ENCODE peak calls at places on chromosomes 7 and 10, in four cellular contexts. G, I, V and C are unnamed samples.

GRCh38 chr10:26438534-26439269 is 561 bp downstream of the APBB1IP start:
- DNase-seq in G (no peak), I (peak), V (no peak), C (no peak)

GRCh38 chr10:121974535-121975294 is at the start of gene NSMCE4A:
- DNase-seq in G (peak), I (peak), V (peak), C (peak)

GRCh38 chr7:115014794-115015193 is 92.9 kb downstream of the MDFIC start:
- DNase-seq in G (no peak), I (no peak), V (no peak), C (no peak)

GRCh38 chr10:30788307-30788706 is 158.8 kb upstream of the LYZL2 start:
- DNase-seq in G (no peak), I (no peak), V (no peak), C (peak)

GRCh38 chr7:115368998-115369397 is 447.1 kb downstream of the MDFIC start:
- DNase-seq in G (no peak), I (no peak), V (no peak), C (no peak)

GRCh38 chr10:50846753-50847152 is 38.7 kb downstream of the A1CF start:
- DNase-seq in G (peak), I (no peak), V (no peak), C (no peak)

GRCh38 chr7:117262546-117262945 is 60.3 kb downstream of the WNT2 start:
- DNase-seq in G (no peak), I (no peak), V (no peak), C (no peak)

GRCh38 chr10:27242951-27243551 is 2.5 kb upstream of the ACBD5 start:
- DNase-seq in G (peak), I (peak), V (peak), C (peak)

GRCh38 chr10:113060221-113061053 is 110.4 kb downstream of the TCF7L2 start:
- DNase-seq in G (no peak), I (no peak), V (peak), C (peak)

GRCh38 chr7:1438821-1439220 is 20.4 kb downstream of the MICALL2 start:
- DNase-seq in G (no peak), I (no peak), V (no peak), C (no peak)

GRCh38 chr10:86635402-86635801 is 18.9 kb upstream of the OPN4 start:
- DNase-seq in G (no peak), I (no peak), V (no peak), C (peak)

GRCh38 chr10:80313523-80313922 is 24.1 kb upstream of the MAT1A start:
- DNase-seq in G (no peak), I (no peak), V (no peak), C (no peak)

GRCh38 chr7:80740778-80741545 is 102.5 kb downstream of the CD36 start:
- DNase-seq in G (no peak), I (no peak), V (no peak), C (peak)

DNA sequence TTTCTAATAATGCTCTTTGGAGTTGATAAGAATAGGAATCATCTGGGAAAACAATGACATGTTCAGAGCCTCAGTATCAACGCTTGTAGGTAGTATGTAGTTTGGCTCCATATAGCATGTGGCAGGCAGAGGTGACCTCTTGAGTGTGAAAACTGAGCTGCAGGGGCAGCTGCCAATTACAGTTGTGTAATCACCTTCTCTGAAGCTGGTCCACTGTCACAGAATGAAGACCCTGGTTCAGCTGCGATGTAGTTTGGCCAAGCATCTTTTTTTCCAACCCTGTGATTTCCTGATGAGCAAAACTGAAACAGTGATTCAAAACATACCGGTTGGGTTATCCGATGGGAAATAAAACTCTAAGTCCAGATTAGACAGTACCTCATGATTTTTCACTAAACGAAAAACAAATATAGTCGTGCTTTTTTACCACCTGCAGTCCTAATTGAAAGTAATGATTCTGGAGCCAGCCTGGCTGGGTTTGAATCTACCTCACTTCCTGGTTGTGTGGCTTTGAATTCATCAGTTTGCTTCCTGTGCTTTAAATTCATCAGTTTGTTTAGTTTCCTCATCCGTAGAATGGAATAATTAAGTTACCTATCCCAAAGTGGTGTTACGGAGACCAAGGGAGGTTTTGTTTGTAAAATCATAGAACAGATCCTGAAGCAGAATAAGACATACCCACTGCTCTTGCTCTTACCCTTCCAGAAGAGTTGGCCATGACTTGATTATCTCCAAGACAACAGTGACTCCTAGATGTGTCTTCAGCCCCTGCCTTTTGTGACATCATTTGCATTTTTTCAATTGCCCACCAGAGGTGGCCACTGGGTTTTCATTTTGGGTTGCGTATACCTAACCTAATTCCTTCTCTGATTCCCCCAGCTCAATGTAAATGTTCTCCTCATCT is 87.4 kb downstream of the CELF2 start:
- DNase-seq in G (no peak), I (no peak), V (no peak), C (no peak)
- TF ChIP-seq CTCF in G (no peak), I (no peak), V (no peak), C (no peak)

GRCh38 chr10:55476129-55476528 is 675.1 kb upstream of the PCDH15 start:
- DNase-seq in G (no peak), I (no peak), V (no peak), C (no peak)
- TF ChIP-seq CTCF in G (no peak), I (no peak), V (no peak), C (no peak)

GRCh38 chr7:149752646-149753045 is 20.7 kb downstream of the ZNF467 start:
- DNase-seq in G (no peak), I (no peak), V (no peak), C (no peak)

GRCh38 chr7:149743481-149743880 is 29.9 kb downstream of the ZNF467 start:
- DNase-seq in G (no peak), I (no peak), V (no peak), C (no peak)

GRCh38 chr7:149750122-149750845 is 23.1 kb downstream of the ZNF467 start:
- DNase-seq in G (no peak), I (no peak), V (no peak), C (no peak)

GRCh38 chr7:149751058-149751775 is 22.2 kb downstream of the ZNF467 start:
- DNase-seq in G (no peak), I (no peak), V (no peak), C (no peak)

DNA sequence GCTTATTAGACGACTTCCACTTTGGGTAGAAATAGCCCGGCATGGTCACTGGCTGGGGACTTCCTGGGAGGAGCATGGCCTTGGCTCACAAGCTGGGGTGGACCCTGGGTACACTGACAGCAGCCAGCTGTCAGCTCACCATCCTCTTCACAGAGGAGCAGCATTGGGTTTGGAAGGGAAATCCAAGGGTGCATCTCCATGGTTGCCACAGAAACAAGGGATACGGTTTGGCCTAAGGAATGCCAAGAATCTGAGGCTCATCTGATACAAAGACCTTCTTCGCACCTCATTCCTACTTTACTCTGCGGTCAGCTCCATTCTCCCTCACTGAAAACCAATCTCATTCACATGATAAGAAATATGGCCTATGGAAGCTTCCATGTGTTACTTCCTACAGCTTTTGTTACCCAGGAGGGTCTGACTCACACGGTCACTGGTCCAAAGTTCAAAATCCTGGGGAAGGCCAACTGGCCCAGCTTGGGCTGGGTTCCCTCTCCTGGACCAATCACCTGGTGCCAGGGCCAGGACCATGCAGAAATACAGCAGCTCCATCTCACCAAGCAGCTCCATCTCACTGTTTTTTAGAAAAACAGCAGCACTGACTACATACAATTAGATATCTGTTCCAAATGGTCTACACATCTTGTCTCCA is 25.0 kb downstream of the ZNF467 start:
- DNase-seq in G (no peak), I (no peak), V (no peak), C (no peak)
- TF ChIP-seq CTCF in G (no peak), I (no peak), V (no peak), C (no peak)

GRCh38 chr7:25658375-25658774 is 430.1 kb upstream of the NPVF start:
- DNase-seq in G (no peak), I (no peak), V (no peak), C (no peak)
- TF ChIP-seq CTCF in G (no peak), I (no peak), V (no peak), C (no peak)

GRCh38 chr10:125204400-125204799 is 44.0 kb upstream of the CTBP2 start:
- DNase-seq in G (no peak), I (no peak), V (no peak), C (no peak)

GRCh38 chr10:125201791-125202622 is 41.6 kb upstream of the CTBP2 start:
- DNase-seq in G (no peak), I (no peak), V (no peak), C (no peak)

GRCh38 chr10:125201108-125201524 is 40.8 kb upstream of the CTBP2 start:
- DNase-seq in G (peak), I (no peak), V (no peak), C (peak)

GRCh38 chr10:125205431-125205830 is 45.1 kb upstream of the CTBP2 start:
- DNase-seq in G (no peak), I (no peak), V (no peak), C (no peak)

GRCh38 chr10:125203186-125203800 is 42.9 kb upstream of the CTBP2 start:
- DNase-seq in G (no peak), I (no peak), V (no peak), C (no peak)
- TF ChIP-seq CTCF in G (no peak), I (no peak), V (no peak), C (no peak)

DNA sequence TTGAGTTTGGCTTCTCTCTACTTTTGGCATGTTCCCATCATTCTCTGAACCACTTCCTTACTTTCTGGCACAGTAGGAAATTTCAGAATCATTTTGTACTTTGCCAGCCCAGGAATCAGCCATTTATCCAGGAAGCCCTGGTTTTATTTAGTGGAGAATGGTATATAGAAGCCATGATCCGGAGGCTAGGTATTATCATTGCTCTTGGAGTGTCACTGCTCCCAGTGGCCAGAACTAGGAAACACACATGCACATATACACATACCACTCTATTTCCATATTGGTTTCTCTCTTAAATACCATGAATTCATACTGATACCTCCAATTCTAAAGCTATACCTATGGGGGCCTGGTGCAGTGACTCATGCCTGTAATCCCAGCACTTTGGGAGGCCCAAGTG is 36.3 kb downstream of the SUFU start:
- DNase-seq in G (peak), I (no peak), V (no peak), C (no peak)
- TF ChIP-seq CTCF in G (peak), I (no peak), V (no peak), C (peak)

GRCh38 chr7:158829021-158829341 is 328 bp downstream of the ESYT2 start:
- DNase-seq in G (no peak), I (no peak), V (no peak), C (peak)
- TF ChIP-seq CTCF in G (no peak), I (no peak), V (no peak), C (no peak)

GRCh38 chr10:70053896-70054641 is 1.4 kb downstream of the MACROH2A2 start:
- DNase-seq in G (peak), I (no peak), V (peak), C (no peak)
- TF ChIP-seq CTCF in G (peak), I (no peak), V (peak), C (no peak)